ENCODE peak calls at places on chromosomes 1 and 21, in nine cellular contexts. One of them, this sample, is unnamed.

GRCh38 chr1:181255270-181255929 is 166.9 kb downstream of the IER5 start:
- DNase-seq in spleen: no peak
- DNase-seq in upper lobe of left lung: no peak
- DNase-seq in transverse colon: no peak
- DNase-seq in GM12891: no peak
- DNase-seq in HepG2: no peak
- DNase-seq in uterus: no peak
- DNase-seq in K562: no peak
- DNase-seq in heart left ventricle: no peak
- DNase-seq in this sample: no peak

GRCh38 chr1:40143891-40144575 is 17.2 kb upstream of the RLF start:
- DNase-seq in K562: peak; percentile 68
- DNase-seq in upper lobe of left lung: peak; percentile 1
- DNase-seq in spleen: no peak
- DNase-seq in transverse colon: peak; percentile 53
- DNase-seq in uterus: peak; percentile 62
- DNase-seq in HepG2: peak; percentile 64
- DNase-seq in GM12891: no peak
- DNase-seq in heart left ventricle: peak; percentile 51
- DNase-seq in this sample: peak; percentile 86

GRCh38 chr21:26939532-26940181 is 27.2 kb downstream of the ADAMTS5 start:
- DNase-seq in GM12891: no peak
- DNase-seq in spleen: no peak
- DNase-seq in K562: no peak
- DNase-seq in transverse colon: no peak
- DNase-seq in heart left ventricle: no peak
- DNase-seq in HepG2: no peak
- DNase-seq in uterus: no peak
- DNase-seq in upper lobe of left lung: no peak
- DNase-seq in this sample: no peak

GRCh38 chr1:87330201-87330953 is 1.7 kb downstream of the LMO4 start:
- DNase-seq in K562: no peak
- DNase-seq in transverse colon: peak; percentile 47
- DNase-seq in heart left ventricle: no peak
- DNase-seq in HepG2: no peak
- DNase-seq in uterus: peak; percentile 42
- DNase-seq in spleen: peak; percentile 79
- DNase-seq in GM12891: no peak
- DNase-seq in upper lobe of left lung: no peak
- DNase-seq in this sample: peak; percentile 69

GRCh38 chr1:30888391-30888790 is 20.2 kb downstream of the SDC3 start:
- DNase-seq in spleen: no peak
- DNase-seq in uterus: peak; percentile 77
- DNase-seq in heart left ventricle: peak; percentile 72
- DNase-seq in K562: no peak
- DNase-seq in transverse colon: peak; percentile 64
- DNase-seq in GM12891: no peak
- DNase-seq in HepG2: no peak
- DNase-seq in upper lobe of left lung: no peak
- DNase-seq in this sample: no peak

GRCh38 chr1:150366416-150367296 is 2.7 kb downstream of the RPRD2 start:
- DNase-seq in transverse colon: no peak
- DNase-seq in spleen: no peak
- DNase-seq in K562: no peak
- DNase-seq in uterus: no peak
- DNase-seq in GM12891: no peak
- DNase-seq in heart left ventricle: no peak
- DNase-seq in HepG2: no peak
- DNase-seq in upper lobe of left lung: no peak
- DNase-seq in this sample: peak; percentile 42

GRCh38 chr1:239958063-239958462 is 133.6 kb upstream of the FMN2 start:
- DNase-seq in HepG2: no peak
- DNase-seq in GM12891: no peak
- DNase-seq in upper lobe of left lung: no peak
- DNase-seq in uterus: no peak
- DNase-seq in K562: no peak
- DNase-seq in transverse colon: no peak
- DNase-seq in heart left ventricle: no peak
- DNase-seq in spleen: no peak
- DNase-seq in this sample: no peak

GRCh38 chr1:22526098-22526497 is 37.2 kb upstream of the EPHA8 start:
- DNase-seq in HepG2: no peak
- DNase-seq in uterus: no peak
- DNase-seq in GM12891: no peak
- DNase-seq in heart left ventricle: no peak
- DNase-seq in spleen: no peak
- DNase-seq in K562: no peak
- DNase-seq in upper lobe of left lung: no peak
- DNase-seq in transverse colon: no peak
- DNase-seq in this sample: no peak

GRCh38 chr1:52057245-52057644 is 1.1 kb downstream of the BTF3L4 start:
- DNase-seq in HepG2: no peak
- DNase-seq in spleen: no peak
- DNase-seq in uterus: no peak
- DNase-seq in K562: no peak
- DNase-seq in GM12891: no peak
- DNase-seq in upper lobe of left lung: no peak
- DNase-seq in transverse colon: no peak
- DNase-seq in heart left ventricle: no peak
- DNase-seq in this sample: peak; percentile 63

GRCh38 chr1:52056937-52057231 is 789 bp downstream of the BTF3L4 start:
- DNase-seq in HepG2: no peak
- DNase-seq in spleen: no peak
- DNase-seq in upper lobe of left lung: no peak
- DNase-seq in K562: no peak
- DNase-seq in heart left ventricle: no peak
- DNase-seq in uterus: no peak
- DNase-seq in transverse colon: no peak
- DNase-seq in GM12891: no peak
- DNase-seq in this sample: no peak

GRCh38 chr1:52055066-52055853 is at the start of gene TXNDC12:
- DNase-seq in heart left ventricle: peak; percentile 80
- DNase-seq in upper lobe of left lung: peak; percentile 89
- DNase-seq in GM12891: peak; percentile 46
- DNase-seq in transverse colon: peak; percentile 91
- DNase-seq in spleen: peak; percentile 93
- DNase-seq in K562: peak; percentile 76
- DNase-seq in uterus: peak; percentile 83
- DNase-seq in HepG2: peak; percentile 95
- DNase-seq in this sample: peak; percentile 85

GRCh38 chr1:52055854-52056109 is 313 bp upstream of the BTF3L4 start:
- DNase-seq in GM12891: no peak
- DNase-seq in HepG2: no peak
- DNase-seq in K562: no peak
- DNase-seq in heart left ventricle: no peak
- DNase-seq in spleen: no peak
- DNase-seq in uterus: no peak
- DNase-seq in upper lobe of left lung: no peak
- DNase-seq in transverse colon: no peak
- DNase-seq in this sample: no peak

DNA sequence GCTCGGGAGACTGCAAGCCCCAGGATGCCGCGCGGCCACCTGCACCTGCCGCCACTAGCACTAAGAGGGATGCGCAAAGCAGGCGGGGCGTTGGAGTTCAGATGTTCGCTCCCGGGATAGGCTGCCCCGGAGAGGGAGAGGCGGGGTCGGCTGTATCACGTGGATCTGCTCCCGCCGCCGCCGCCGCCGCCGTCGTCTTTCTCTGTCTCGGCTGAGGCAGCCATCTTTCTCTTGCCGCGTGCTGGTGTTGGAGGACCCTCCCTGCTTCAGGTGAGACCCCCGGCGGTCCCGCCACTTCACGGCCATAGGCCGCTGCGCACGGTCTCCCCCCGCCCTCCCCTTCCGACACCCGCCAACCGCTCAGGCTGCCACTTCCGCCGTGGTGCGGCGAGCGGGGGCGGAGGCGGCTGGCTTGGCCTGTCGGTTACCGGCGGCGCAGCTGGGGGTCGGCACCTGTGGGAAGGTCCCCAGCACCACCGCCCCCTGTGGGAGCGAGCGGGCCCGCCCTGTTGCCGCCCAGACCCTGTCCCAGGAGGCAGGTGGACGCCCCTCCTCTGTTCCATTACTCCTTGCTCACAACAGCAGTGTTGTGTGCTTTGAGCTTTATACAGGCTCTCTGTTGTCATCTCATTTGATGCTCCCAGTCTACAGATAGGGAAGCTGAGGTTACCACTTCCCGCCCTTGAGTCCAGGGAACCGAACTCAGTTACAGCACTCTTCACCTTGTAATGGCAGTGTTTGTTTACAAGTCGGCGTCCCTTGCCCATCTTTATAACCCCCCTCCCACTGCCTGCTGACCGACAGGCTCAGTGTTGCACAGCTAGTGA is at the start of gene BTF3L4:
- DNase-seq in transverse colon: peak; percentile 97
- DNase-seq in GM12891: peak; percentile 81
- DNase-seq in uterus: peak; percentile 94
- DNase-seq in spleen: peak; percentile 99
- DNase-seq in upper lobe of left lung: peak; percentile 95
- DNase-seq in HepG2: peak; percentile 91
- DNase-seq in K562: peak; percentile 95
- DNase-seq in heart left ventricle: peak; percentile 95
- DNase-seq in this sample: peak; percentile 93
- TF ChIP-seq POLR2A in transverse colon: peak; percentile 68
- TF ChIP-seq POLR2A in GM12891: peak; percentile 46
- TF ChIP-seq POLR2A in uterus: peak; percentile 48
- TF ChIP-seq POLR2A in spleen: no peak
- TF ChIP-seq POLR2A in upper lobe of left lung: peak; percentile 69
- TF ChIP-seq POLR2A in HepG2: peak; percentile 70
- TF ChIP-seq POLR2A in K562: peak; percentile 94
- TF ChIP-seq POLR2A in heart left ventricle: no peak
- TF ChIP-seq POLR2A in this sample: peak; percentile 66

GRCh38 chr1:18956189-18957135 is at the start of gene IFFO2:
- DNase-seq in GM12891: peak; percentile 98
- DNase-seq in heart left ventricle: peak; percentile 98
- DNase-seq in upper lobe of left lung: peak; percentile 100
- DNase-seq in K562: peak; percentile 100
- DNase-seq in uterus: peak; percentile 98
- DNase-seq in spleen: peak; percentile 100
- DNase-seq in transverse colon: peak; percentile 99
- DNase-seq in HepG2: peak; percentile 85
- DNase-seq in this sample: peak; percentile 97
- TF ChIP-seq POLR2A in GM12891: peak; percentile 58
- TF ChIP-seq POLR2A in heart left ventricle: peak; percentile 88
- TF ChIP-seq POLR2A in upper lobe of left lung: peak; percentile 83
- TF ChIP-seq POLR2A in K562: no peak
- TF ChIP-seq POLR2A in uterus: peak; percentile 89
- TF ChIP-seq POLR2A in spleen: no peak
- TF ChIP-seq POLR2A in transverse colon: peak; percentile 70
- TF ChIP-seq POLR2A in HepG2: peak; percentile 83
- TF ChIP-seq POLR2A in this sample: no peak

GRCh38 chr1:44031051-44031899 is at the start of gene SLC6A9:
- DNase-seq in uterus: peak; percentile 87
- DNase-seq in GM12891: no peak
- DNase-seq in K562: peak; percentile 67
- DNase-seq in spleen: peak; percentile 82
- DNase-seq in heart left ventricle: peak; percentile 53
- DNase-seq in transverse colon: peak; percentile 69
- DNase-seq in HepG2: peak; percentile 31
- DNase-seq in upper lobe of left lung: peak; percentile 90
- DNase-seq in this sample: peak; percentile 93

GRCh38 chr1:44031900-44032817 is 897 bp upstream of the SLC6A9 start:
- DNase-seq in heart left ventricle: no peak
- DNase-seq in K562: no peak
- DNase-seq in GM12891: no peak
- DNase-seq in spleen: no peak
- DNase-seq in transverse colon: peak; percentile 58
- DNase-seq in uterus: no peak
- DNase-seq in upper lobe of left lung: no peak
- DNase-seq in HepG2: no peak
- DNase-seq in this sample: peak; percentile 37

GRCh38 chr1:44029260-44029910 is 1.9 kb downstream of the SLC6A9 start:
- DNase-seq in upper lobe of left lung: no peak
- DNase-seq in transverse colon: no peak
- DNase-seq in spleen: peak; percentile 56
- DNase-seq in HepG2: no peak
- DNase-seq in K562: peak; percentile 70
- DNase-seq in uterus: no peak
- DNase-seq in GM12891: no peak
- DNase-seq in heart left ventricle: no peak
- DNase-seq in this sample: no peak

GRCh38 chr1:44030606-44031050 is 634 bp downstream of the SLC6A9 start:
- DNase-seq in transverse colon: no peak
- DNase-seq in spleen: peak; percentile 89
- DNase-seq in upper lobe of left lung: peak; percentile 91
- DNase-seq in HepG2: peak; percentile 34
- DNase-seq in heart left ventricle: no peak
- DNase-seq in K562: peak; percentile 75
- DNase-seq in uterus: peak; percentile 45
- DNase-seq in GM12891: no peak
- DNase-seq in this sample: peak; percentile 83

DNA sequence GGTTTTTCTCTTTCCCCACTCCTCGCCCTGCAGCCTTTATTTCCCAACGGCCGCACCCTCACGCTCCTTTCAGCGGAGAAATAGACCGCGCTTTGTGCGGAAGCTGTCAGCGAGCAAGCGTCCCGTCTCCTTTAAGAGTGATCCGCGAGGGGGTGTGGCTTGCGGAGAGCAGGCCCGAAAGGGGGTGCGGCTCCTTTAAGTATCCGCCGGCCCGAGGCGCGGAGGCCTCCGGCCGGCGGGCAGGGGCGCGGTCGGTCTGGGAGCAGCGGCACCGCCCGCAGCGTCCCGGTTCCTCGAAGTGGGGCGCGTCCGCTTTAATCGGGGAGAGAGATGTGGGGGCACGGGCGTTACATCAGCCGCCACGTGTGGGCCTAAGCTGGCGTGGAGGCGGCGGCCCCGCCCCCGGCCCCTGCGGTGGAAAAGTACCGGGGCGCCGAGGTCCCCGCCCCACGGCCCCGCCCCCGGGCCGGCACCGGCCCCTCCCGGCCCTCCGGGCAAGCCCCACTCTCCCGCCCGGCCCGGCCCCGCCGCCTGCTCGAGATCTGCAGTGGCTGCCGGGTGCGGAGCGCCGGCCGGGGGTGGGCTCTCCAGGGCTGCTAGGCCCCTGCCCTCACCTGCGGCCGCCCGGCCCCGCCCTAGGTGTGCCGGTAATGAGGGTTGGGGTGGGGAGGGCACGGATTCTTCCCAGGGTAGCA is 1.2 kb downstream of the SLC6A9 start:
- DNase-seq in transverse colon: peak; percentile 95
- DNase-seq in uterus: peak; percentile 88
- DNase-seq in K562: peak; percentile 95
- DNase-seq in upper lobe of left lung: peak; percentile 98
- DNase-seq in spleen: peak; percentile 97
- DNase-seq in GM12891: peak; percentile 84
- DNase-seq in heart left ventricle: peak; percentile 87
- DNase-seq in HepG2: peak; percentile 65
- DNase-seq in this sample: peak; percentile 99
- TF ChIP-seq POLR2A in transverse colon: peak; percentile 37
- TF ChIP-seq POLR2A in uterus: peak; percentile 59
- TF ChIP-seq POLR2A in K562: peak; percentile 61
- TF ChIP-seq POLR2A in upper lobe of left lung: peak; percentile 34
- TF ChIP-seq POLR2A in spleen: no peak
- TF ChIP-seq POLR2A in GM12891: no peak
- TF ChIP-seq POLR2A in heart left ventricle: no peak
- TF ChIP-seq POLR2A in HepG2: peak; percentile 52
- TF ChIP-seq POLR2A in this sample: peak; percentile 52

DNA sequence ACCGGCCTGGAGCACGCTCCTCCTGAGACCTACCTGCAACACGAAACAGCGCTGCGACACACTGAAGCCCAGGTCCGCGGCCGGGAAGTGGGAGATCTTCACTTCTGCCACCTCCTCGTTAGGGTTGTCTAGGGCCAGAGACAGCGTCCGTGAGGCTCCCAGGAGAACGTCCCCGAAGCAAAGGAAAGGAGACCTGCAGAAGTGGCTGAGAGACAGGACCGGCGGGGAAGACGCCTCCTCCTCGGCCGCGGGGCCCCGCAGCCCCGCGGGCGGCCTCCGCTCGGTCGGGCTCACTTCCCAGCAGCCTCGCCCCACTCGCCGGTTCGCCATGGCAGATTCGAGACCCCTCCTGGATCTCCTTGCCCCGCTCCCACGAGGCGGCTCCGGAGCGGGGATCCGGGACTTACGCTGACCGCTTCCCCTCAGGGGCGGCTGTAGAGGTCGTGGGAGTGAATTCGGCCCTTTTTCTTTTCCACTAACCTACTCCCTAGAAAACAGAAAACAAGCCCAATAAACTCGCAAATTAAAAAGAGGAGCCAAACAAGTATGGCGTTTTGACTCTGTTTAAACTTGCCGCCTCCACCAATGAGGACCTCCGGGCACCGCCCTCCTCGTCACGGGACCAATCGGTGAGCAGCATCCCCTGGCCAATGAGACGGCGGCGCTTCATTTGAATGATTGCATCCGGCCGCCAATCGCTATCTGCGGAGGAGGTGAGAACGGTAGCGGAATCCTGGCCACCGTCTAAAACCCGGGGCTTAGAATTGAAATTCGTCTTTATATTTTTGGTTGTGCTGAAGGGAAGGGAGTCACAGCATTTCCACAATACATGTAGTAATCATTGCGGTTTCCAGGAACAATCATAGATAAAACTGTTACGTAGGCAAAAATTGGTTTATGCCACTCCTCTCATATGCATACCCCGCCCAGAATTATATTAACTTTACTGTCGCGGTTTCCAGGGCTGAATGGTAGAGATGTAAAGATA is at the start of gene ASPM:
- DNase-seq in heart left ventricle: peak; percentile 94
- DNase-seq in HepG2: peak; percentile 91
- DNase-seq in transverse colon: peak; percentile 95
- DNase-seq in spleen: peak; percentile 96
- DNase-seq in upper lobe of left lung: peak; percentile 95
- DNase-seq in K562: peak; percentile 99
- DNase-seq in GM12891: peak; percentile 63
- DNase-seq in uterus: peak; percentile 90
- DNase-seq in this sample: peak; percentile 97
- TF ChIP-seq POLR2A in heart left ventricle: no peak
- TF ChIP-seq POLR2A in HepG2: peak; percentile 45
- TF ChIP-seq POLR2A in transverse colon: no peak
- TF ChIP-seq POLR2A in spleen: no peak
- TF ChIP-seq POLR2A in upper lobe of left lung: no peak
- TF ChIP-seq POLR2A in K562: peak; percentile 88
- TF ChIP-seq POLR2A in GM12891: peak; percentile 21
- TF ChIP-seq POLR2A in uterus: no peak
- TF ChIP-seq POLR2A in this sample: peak; percentile 81

This sample was measured in erythroblast.